ENCODE peak calls at places on chromosomes 1 and 21, in five cellular contexts. One of them, this sample, is unnamed.

GRCh38 chr21:29829514-29830255 is 110.1 kb downstream of the GRIK1 start:
- DNase-seq in progenitor cell of endocrine pancreas: no peak
- DNase-seq in A673: peak; percentile 8
- DNase-seq in lower lobe of right lung: no peak
- DNase-seq in HFF-Myc: no peak
- DNase-seq in this sample: no peak

GRCh38 chr1:156648496-156648895 is 6.6 kb downstream of the BCAN start:
- DNase-seq in A673: no peak
- DNase-seq in progenitor cell of endocrine pancreas: no peak
- DNase-seq in HFF-Myc: no peak
- DNase-seq in lower lobe of right lung: no peak
- DNase-seq in this sample: no peak

GRCh38 chr1:23366598-23366997 is 3.0 kb downstream of the ZNF436 start:
- DNase-seq in lower lobe of right lung: no peak
- DNase-seq in progenitor cell of endocrine pancreas: no peak
- DNase-seq in A673: no peak
- DNase-seq in HFF-Myc: no peak
- DNase-seq in this sample: no peak

GRCh38 chr1:57616906-57617305 is 193.0 kb upstream of the DAB1 start:
- DNase-seq in HFF-Myc: no peak
- DNase-seq in progenitor cell of endocrine pancreas: no peak
- DNase-seq in lower lobe of right lung: no peak
- DNase-seq in A673: no peak
- DNase-seq in this sample: no peak

GRCh38 chr1:153375511-153375910 is at the start of gene S100A12:
- DNase-seq in progenitor cell of endocrine pancreas: no peak
- DNase-seq in HFF-Myc: peak; percentile 17
- DNase-seq in lower lobe of right lung: no peak
- DNase-seq in A673: peak; percentile 30
- DNase-seq in this sample: no peak

GRCh38 chr21:15908187-15908586 is 178.4 kb downstream of the USP25 start:
- DNase-seq in HFF-Myc: no peak
- DNase-seq in lower lobe of right lung: no peak
- DNase-seq in progenitor cell of endocrine pancreas: no peak
- DNase-seq in A673: no peak
- DNase-seq in this sample: no peak

GRCh38 chr1:55384589-55385136 is 169.5 kb upstream of the USP24 start:
- DNase-seq in HFF-Myc: no peak
- DNase-seq in A673: no peak
- DNase-seq in lower lobe of right lung: no peak
- DNase-seq in progenitor cell of endocrine pancreas: no peak
- DNase-seq in this sample: no peak

GRCh38 chr1:232529747-232530146 is 100.2 kb downstream of the SIPA1L2 start:
- DNase-seq in HFF-Myc: no peak
- DNase-seq in lower lobe of right lung: no peak
- DNase-seq in A673: no peak
- DNase-seq in progenitor cell of endocrine pancreas: no peak
- DNase-seq in this sample: no peak

GRCh38 chr1:184558691-184559090 is 171.9 kb downstream of the C1orf21 start:
- DNase-seq in lower lobe of right lung: no peak
- DNase-seq in progenitor cell of endocrine pancreas: no peak
- DNase-seq in A673: no peak
- DNase-seq in HFF-Myc: no peak
- DNase-seq in this sample: no peak

GRCh38 chr1:196209265-196209664 is 399.0 kb downstream of the KCNT2 start:
- DNase-seq in HFF-Myc: no peak
- DNase-seq in progenitor cell of endocrine pancreas: no peak
- DNase-seq in lower lobe of right lung: no peak
- DNase-seq in A673: no peak
- DNase-seq in this sample: no peak

GRCh38 chr1:226406401-226406881 is 1.5 kb downstream of the PARP1 start:
- DNase-seq in A673: no peak
- DNase-seq in progenitor cell of endocrine pancreas: no peak
- DNase-seq in HFF-Myc: no peak
- DNase-seq in lower lobe of right lung: no peak
- DNase-seq in this sample: no peak

GRCh38 chr21:45987121-45987711 is 5.6 kb downstream of the COL6A1 start:
- DNase-seq in progenitor cell of endocrine pancreas: no peak
- DNase-seq in HFF-Myc: no peak
- DNase-seq in lower lobe of right lung: no peak
- DNase-seq in A673: no peak
- DNase-seq in this sample: peak; percentile 91

GRCh38 chr1:169240449-169241242 is 127.0 kb downstream of the NME7 start:
- DNase-seq in progenitor cell of endocrine pancreas: no peak
- DNase-seq in HFF-Myc: no peak
- DNase-seq in lower lobe of right lung: no peak
- DNase-seq in A673: peak; percentile 35
- DNase-seq in this sample: no peak

GRCh38 chr1:11156958-11157357 is 32.2 kb upstream of the ANGPTL7 start:
- DNase-seq in A673: no peak
- DNase-seq in progenitor cell of endocrine pancreas: no peak
- DNase-seq in lower lobe of right lung: no peak
- DNase-seq in HFF-Myc: no peak
- DNase-seq in this sample: no peak

GRCh38 chr1:21865609-21865942 is 53.5 kb downstream of the LDLRAD2 start:
- DNase-seq in progenitor cell of endocrine pancreas: no peak
- DNase-seq in lower lobe of right lung: no peak
- DNase-seq in A673: no peak
- DNase-seq in HFF-Myc: no peak
- DNase-seq in this sample: no peak

GRCh38 chr1:182841368-182841988 is 2.3 kb downstream of the DHX9 start:
- DNase-seq in A673: peak; percentile 46
- DNase-seq in lower lobe of right lung: no peak
- DNase-seq in HFF-Myc: peak; percentile 7
- DNase-seq in progenitor cell of endocrine pancreas: no peak
- DNase-seq in this sample: no peak

GRCh38 chr1:211566431-211567025 is 12.4 kb downstream of the SLC30A1 start:
- DNase-seq in progenitor cell of endocrine pancreas: no peak
- DNase-seq in A673: no peak
- DNase-seq in lower lobe of right lung: no peak
- DNase-seq in HFF-Myc: no peak
- DNase-seq in this sample: no peak

GRCh38 chr1:27318596-27318995 is 3.4 kb upstream of the TMEM222 start:
- DNase-seq in HFF-Myc: no peak
- DNase-seq in A673: peak; percentile 42
- DNase-seq in lower lobe of right lung: no peak
- DNase-seq in progenitor cell of endocrine pancreas: no peak
- DNase-seq in this sample: peak; percentile 11

GRCh38 chr1:218171302-218171893 is 113.7 kb upstream of the RRP15 start:
- DNase-seq in HFF-Myc: peak; percentile 15
- DNase-seq in progenitor cell of endocrine pancreas: no peak
- DNase-seq in lower lobe of right lung: no peak
- DNase-seq in A673: peak; percentile 43
- DNase-seq in this sample: no peak

GRCh38 chr1:107451735-107452134 is 310.9 kb downstream of the NTNG1 start:
- DNase-seq in progenitor cell of endocrine pancreas: no peak
- DNase-seq in A673: no peak
- DNase-seq in HFF-Myc: no peak
- DNase-seq in lower lobe of right lung: no peak
- DNase-seq in this sample: no peak

GRCh38 chr1:29105822-29106221 is 17.9 kb downstream of the TMEM200B start:
- DNase-seq in lower lobe of right lung: no peak
- DNase-seq in progenitor cell of endocrine pancreas: no peak
- DNase-seq in A673: no peak
- DNase-seq in HFF-Myc: no peak
- DNase-seq in this sample: no peak

GRCh38 chr1:178498896-178499675 is 2.3 kb upstream of the CLEC20A start:
- DNase-seq in progenitor cell of endocrine pancreas: no peak
- DNase-seq in lower lobe of right lung: no peak
- DNase-seq in A673: no peak
- DNase-seq in HFF-Myc: no peak
- DNase-seq in this sample: no peak

GRCh38 chr1:159952932-159953331 is 1.1 kb downstream of the SLAMF9 start:
- DNase-seq in HFF-Myc: no peak
- DNase-seq in lower lobe of right lung: no peak
- DNase-seq in A673: no peak
- DNase-seq in progenitor cell of endocrine pancreas: no peak
- DNase-seq in this sample: no peak

GRCh38 chr1:18326171-18326950 is 154.4 kb upstream of the KLHDC7A start:
- DNase-seq in progenitor cell of endocrine pancreas: no peak
- DNase-seq in lower lobe of right lung: no peak
- DNase-seq in HFF-Myc: no peak
- DNase-seq in A673: no peak
- DNase-seq in this sample: no peak

GRCh38 chr21:46188226-46189212 is 4.3 kb upstream of the SPATC1L start:
- DNase-seq in lower lobe of right lung: no peak
- DNase-seq in HFF-Myc: no peak
- DNase-seq in progenitor cell of endocrine pancreas: no peak
- DNase-seq in A673: peak; percentile 54
- DNase-seq in this sample: peak; percentile 55

GRCh38 chr1:229319487-229319886 is 23.4 kb downstream of the CCSAP start:
- DNase-seq in A673: no peak
- DNase-seq in HFF-Myc: no peak
- DNase-seq in lower lobe of right lung: no peak
- DNase-seq in progenitor cell of endocrine pancreas: no peak
- DNase-seq in this sample: no peak

GRCh38 chr1:214135886-214136285 is 145.1 kb upstream of the SMYD2 start:
- DNase-seq in HFF-Myc: no peak
- DNase-seq in A673: no peak
- DNase-seq in progenitor cell of endocrine pancreas: no peak
- DNase-seq in lower lobe of right lung: no peak
- DNase-seq in this sample: no peak

GRCh38 chr1:168372857-168373520 is 92.3 kb downstream of the TBX19 start:
- DNase-seq in lower lobe of right lung: no peak
- DNase-seq in progenitor cell of endocrine pancreas: no peak
- DNase-seq in A673: no peak
- DNase-seq in HFF-Myc: no peak
- DNase-seq in this sample: no peak

GRCh38 chr21:33949516-33950424 is 34.2 kb upstream of the ATP5PO start:
- DNase-seq in A673: no peak
- DNase-seq in HFF-Myc: no peak
- DNase-seq in progenitor cell of endocrine pancreas: no peak
- DNase-seq in lower lobe of right lung: no peak
- DNase-seq in this sample: no peak

DNA sequence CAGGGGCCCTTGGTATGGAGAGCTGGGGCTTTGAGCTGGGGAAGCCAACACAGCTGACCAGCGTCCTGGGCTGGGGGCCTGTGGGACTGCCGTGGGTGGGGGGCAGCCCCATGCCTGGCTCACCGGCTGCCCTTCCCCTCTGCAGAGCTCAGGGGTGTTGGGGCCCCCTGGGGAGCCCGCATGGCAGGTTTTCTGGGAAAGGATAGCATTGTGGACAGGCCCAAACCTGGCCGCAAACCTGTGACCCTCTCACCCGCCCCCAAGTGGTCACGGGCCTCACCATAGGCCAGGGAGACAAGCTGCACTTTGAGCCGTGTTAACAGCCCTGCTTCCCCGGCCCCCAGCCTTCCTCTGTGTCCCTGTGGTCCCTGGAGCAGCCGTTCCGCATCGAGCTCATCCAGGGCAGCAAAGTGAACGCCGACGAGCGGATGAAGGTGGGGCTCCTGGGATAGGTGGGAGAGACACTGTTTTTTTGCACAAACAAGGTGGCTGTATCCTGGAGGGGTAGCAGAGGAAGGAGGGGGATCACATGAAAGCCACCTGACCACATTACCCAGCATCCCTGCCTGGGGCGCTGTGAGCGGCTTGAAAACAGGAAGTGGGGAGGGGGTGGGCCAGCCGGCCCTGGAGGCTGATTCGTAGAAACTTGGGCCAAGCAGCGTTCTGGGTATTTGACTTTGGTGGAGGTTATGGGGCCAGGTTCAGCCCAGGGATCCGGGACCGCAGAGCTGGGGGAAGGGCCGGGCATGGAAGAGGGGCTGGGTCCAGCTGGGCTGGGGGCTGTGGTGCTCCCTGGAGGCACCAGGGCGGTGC is 65.9 kb downstream of the PIK3CD start:
- DNase-seq in progenitor cell of endocrine pancreas: no peak
- DNase-seq in HFF-Myc: no peak
- DNase-seq in A673: no peak
- DNase-seq in lower lobe of right lung: peak; percentile 85
- DNase-seq in this sample: no peak
- TF ChIP-seq CTCF in progenitor cell of endocrine pancreas: no peak
- TF ChIP-seq CTCF in HFF-Myc: no peak
- TF ChIP-seq CTCF in A673: no peak
- TF ChIP-seq CTCF in lower lobe of right lung: no peak
- TF ChIP-seq CTCF in this sample: no peak

DNA sequence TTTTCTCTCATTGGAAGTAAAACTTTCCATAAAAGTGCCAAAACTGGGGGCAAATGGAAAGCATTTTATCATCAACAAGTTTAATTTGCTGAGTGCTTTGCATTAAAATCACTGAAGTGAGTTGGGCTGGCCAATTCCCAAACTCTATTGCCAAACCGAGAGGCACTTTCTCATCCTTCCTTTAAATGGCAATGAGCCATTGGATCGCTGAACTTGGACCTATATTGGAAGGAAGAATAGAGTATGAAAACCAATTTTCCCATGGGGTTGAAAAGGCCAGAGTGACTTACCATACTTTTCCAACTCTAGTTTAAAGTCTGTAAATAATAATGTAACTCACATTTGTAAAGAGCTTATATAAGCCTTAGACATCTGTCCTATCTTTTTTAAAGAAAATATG is 189.1 kb upstream of the C1orf87 start:
- DNase-seq in HFF-Myc: no peak
- DNase-seq in lower lobe of right lung: no peak
- DNase-seq in A673: no peak
- DNase-seq in progenitor cell of endocrine pancreas: no peak
- DNase-seq in this sample: no peak
- TF ChIP-seq CTCF in HFF-Myc: no peak
- TF ChIP-seq CTCF in lower lobe of right lung: no peak
- TF ChIP-seq CTCF in A673: no peak
- TF ChIP-seq CTCF in progenitor cell of endocrine pancreas: no peak
- TF ChIP-seq CTCF in this sample: no peak

DNA sequence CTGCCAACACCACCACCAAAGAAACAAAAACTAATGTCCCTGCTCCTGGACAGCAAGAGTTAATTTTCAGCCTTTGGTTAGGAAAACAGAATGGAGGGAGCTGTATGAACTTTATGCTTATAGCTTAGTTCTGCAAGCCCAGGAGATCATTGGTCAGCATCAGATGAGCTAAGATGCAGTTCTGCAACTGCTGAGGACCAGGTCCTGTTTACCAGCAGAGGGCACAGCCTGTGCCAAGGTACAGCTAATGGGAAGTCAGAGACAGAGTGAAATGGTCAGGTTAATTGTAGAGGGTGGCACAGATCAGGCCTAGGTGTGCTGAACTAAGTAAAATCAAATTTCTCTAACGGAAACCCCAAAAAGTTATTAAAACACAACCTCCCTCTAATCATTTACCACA is 161.3 kb downstream of the ROR1 start:
- DNase-seq in lower lobe of right lung: no peak
- DNase-seq in HFF-Myc: no peak
- DNase-seq in progenitor cell of endocrine pancreas: no peak
- DNase-seq in A673: no peak
- DNase-seq in this sample: no peak
- TF ChIP-seq CTCF in lower lobe of right lung: peak; percentile 9
- TF ChIP-seq CTCF in HFF-Myc: peak; percentile 29
- TF ChIP-seq CTCF in progenitor cell of endocrine pancreas: peak; percentile 9
- TF ChIP-seq CTCF in A673: peak; percentile 20
- TF ChIP-seq CTCF in this sample: peak; percentile 72

GRCh38 chr21:27475363-27475955 is 508.6 kb upstream of the ADAMTS5 start:
- DNase-seq in progenitor cell of endocrine pancreas: no peak
- DNase-seq in lower lobe of right lung: no peak
- DNase-seq in HFF-Myc: no peak
- DNase-seq in A673: no peak
- DNase-seq in this sample: no peak

GRCh38 chr21:27480841-27481261 is 514.0 kb upstream of the ADAMTS5 start:
- DNase-seq in lower lobe of right lung: no peak
- DNase-seq in HFF-Myc: no peak
- DNase-seq in A673: no peak
- DNase-seq in progenitor cell of endocrine pancreas: no peak
- DNase-seq in this sample: no peak

GRCh38 chr21:27477321-27477720 is 510.4 kb upstream of the ADAMTS5 start:
- DNase-seq in progenitor cell of endocrine pancreas: no peak
- DNase-seq in A673: no peak
- DNase-seq in HFF-Myc: no peak
- DNase-seq in lower lobe of right lung: no peak
- DNase-seq in this sample: no peak

GRCh38 chr21:27476696-27477095 is 509.8 kb upstream of the ADAMTS5 start:
- DNase-seq in lower lobe of right lung: no peak
- DNase-seq in HFF-Myc: no peak
- DNase-seq in A673: no peak
- DNase-seq in progenitor cell of endocrine pancreas: no peak
- DNase-seq in this sample: no peak
- TF ChIP-seq CTCF in lower lobe of right lung: peak; percentile 47
- TF ChIP-seq CTCF in HFF-Myc: peak; percentile 26
- TF ChIP-seq CTCF in A673: no peak
- TF ChIP-seq CTCF in progenitor cell of endocrine pancreas: peak; percentile 9
- TF ChIP-seq CTCF in this sample: peak; percentile 81

This sample was measured in chondrocyte.